ENCODE peak calls at places on chromosomes 16 and 17, in four cellular contexts. Y is HepG2, P is GM12878, F is K562. W is an unnamed sample.

GRCh38 chr17:11170901-11171300 is 70.1 kb upstream of the SHISA6 start:
- DNase-seq in P (no peak), F (no peak), Y (no peak), W (no peak)

GRCh38 chr16:27257271-27257670 is 11.3 kb downstream of the NSMCE1 start:
- DNase-seq in Y (no peak), P (no peak), F (no peak), W (no peak)

GRCh38 chr17:16945141-16945493 is 26.8 kb downstream of the TNFRSF13B start:
- DNase-seq in F (no peak), P (no peak), Y (no peak), W (no peak)

GRCh38 chr17:50332196-50332595 is 13.7 kb upstream of the XYLT2 start:
- DNase-seq in Y (no peak), F (no peak), P (no peak), W (no peak)

GRCh38 chr17:72372185-72372584 is 251.4 kb downstream of the SOX9 start:
- DNase-seq in P (no peak), F (no peak), Y (no peak), W (no peak)

GRCh38 chr17:44916781-44917241 is 1.5 kb upstream of the GFAP start:
- DNase-seq in P (no peak), F (no peak), Y (no peak), W (no peak)

GRCh38 chr17:1912146-1912545 is 82.3 kb downstream of the RPA1 start:
- DNase-seq in Y (no peak), F (no peak), P (no peak), W (no peak)

GRCh38 chr16:48321307-48322036 is 63.7 kb downstream of the SIAH1 start:
- DNase-seq in F (no peak), Y (no peak), P (no peak), W (no peak)

GRCh38 chr17:55341432-55341831 is 76.7 kb downstream of the HLF start:
- DNase-seq in Y (no peak), P (peak; percentile 27), F (no peak), W (no peak)

GRCh38 chr17:77364381-77364911 is 223.7 kb downstream of the SEC14L1 start:
- DNase-seq in P (no peak), F (no peak), Y (no peak), W (no peak)

GRCh38 chr17:55577011-55577586 is 65.8 kb upstream of the SMIM36 start:
- DNase-seq in P (peak; percentile 35), Y (no peak), F (peak; percentile 36), W (no peak)

GRCh38 chr17:14805348-14805747 is 459.8 kb downstream of the PMP22 start:
- DNase-seq in Y (peak; percentile 6), F (no peak), P (no peak), W (peak; percentile 32)

GRCh38 chr17:10987786-10988185 is 149.9 kb upstream of the PIRT start:
- DNase-seq in F (no peak), Y (no peak), P (no peak), W (no peak)

GRCh38 chr17:36498560-36499300 is 12.2 kb downstream of the ZNHIT3 start:
- DNase-seq in P (no peak), Y (no peak), F (no peak), W (no peak)

GRCh38 chr17:6476061-6476833 is 32.0 kb downstream of the PIMREG start:
- DNase-seq in F (no peak), P (no peak), Y (no peak), W (no peak)

GRCh38 chr17:6478486-6478885 is 34.2 kb downstream of the PIMREG start:
- DNase-seq in P (no peak), Y (no peak), F (no peak), W (no peak)

GRCh38 chr17:6475411-6475810 is 31.2 kb downstream of the PIMREG start:
- DNase-seq in P (no peak), F (no peak), Y (no peak), W (no peak)

GRCh38 chr17:6477831-6478383 is 33.7 kb downstream of the PIMREG start:
- DNase-seq in F (no peak), P (no peak), Y (no peak), W (no peak)

GRCh38 chr17:6476834-6477210 is 32.6 kb downstream of the PIMREG start:
- DNase-seq in F (peak; percentile 80), P (no peak), Y (no peak), W (no peak)
- TF ChIP-seq NR2C2 in F (no peak), P (no peak), Y (no peak), W (no peak)

GRCh38 chr17:60423865-60424264 is 1.6 kb downstream of the CHCT1 start:
- DNase-seq in F (no peak), P (no peak), Y (no peak), W (no peak)

GRCh38 chr17:60425626-60426025 is 3.3 kb downstream of the CHCT1 start:
- DNase-seq in P (no peak), Y (no peak), F (no peak), W (no peak)

GRCh38 chr17:60416368-60416925 is 5.8 kb upstream of the CHCT1 start:
- DNase-seq in P (no peak), Y (no peak), F (no peak), W (no peak)

GRCh38 chr17:60422162-60422665 is at the start of gene CHCT1:
- DNase-seq in Y (no peak), F (no peak), P (no peak), W (peak; percentile 21)

DNA sequence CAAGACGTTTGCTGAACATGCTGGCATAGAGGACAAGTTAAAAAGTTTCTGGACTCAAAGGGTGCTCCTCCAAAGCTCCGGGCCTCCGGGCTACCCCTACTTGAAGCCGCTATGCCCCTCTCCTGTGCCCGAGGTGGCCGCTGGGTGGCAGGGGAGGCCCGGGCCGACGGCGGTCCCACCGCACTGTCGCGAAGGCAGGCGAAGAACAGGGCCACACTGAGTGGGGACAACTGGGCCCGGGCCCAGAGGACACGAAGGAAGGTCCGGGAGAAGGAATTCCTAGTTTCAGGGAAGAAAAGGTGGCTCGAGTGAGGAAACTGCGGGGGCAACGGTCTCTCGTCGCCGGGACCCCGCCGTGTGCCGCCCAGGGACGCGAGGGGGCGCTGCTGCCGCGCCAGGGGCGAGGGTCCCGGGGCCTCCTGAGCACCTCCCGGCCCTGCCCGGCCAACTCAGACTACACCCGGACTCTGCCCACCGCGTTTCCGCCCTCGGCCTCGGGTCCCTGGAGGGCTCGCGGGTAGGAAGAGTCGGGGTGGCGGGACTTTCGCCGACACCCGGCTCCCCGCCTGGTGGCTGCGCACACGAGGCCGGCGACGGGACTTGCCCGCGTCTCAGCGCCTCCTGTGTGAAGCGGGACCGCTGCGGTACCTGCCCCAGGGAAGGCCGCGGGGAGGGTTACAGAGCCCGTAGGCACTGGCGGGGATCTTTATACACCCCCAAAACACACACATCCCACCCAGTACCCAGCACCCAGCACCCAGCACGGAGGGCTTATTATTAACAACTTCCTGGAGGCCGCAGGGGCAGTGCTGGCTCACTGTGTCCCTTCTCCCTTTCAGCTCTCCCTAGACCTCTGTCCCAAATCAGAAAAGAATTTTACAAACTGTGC is 772 bp upstream of the CHCT1 start:
- DNase-seq in Y (peak; percentile 42), P (no peak), F (no peak), W (peak; percentile 81)
- TF ChIP-seq NR2C2 in Y (no peak), P (no peak), F (no peak), W (no peak)

GRCh38 chr17:78883090-78883532 is 19.9 kb downstream of the CEP295NL start:
- DNase-seq in P (no peak), Y (peak; percentile 92), F (peak; percentile 78), W (no peak)

GRCh38 chr17:78878261-78878660 is 24.7 kb downstream of the CEP295NL start:
- DNase-seq in P (no peak), F (no peak), Y (no peak), W (no peak)

GRCh38 chr17:78882546-78883089 is 20.4 kb downstream of the CEP295NL start:
- DNase-seq in P (no peak), Y (no peak), F (no peak), W (no peak)

GRCh38 chr17:78878871-78879270 is 24.1 kb downstream of the CEP295NL start:
- DNase-seq in P (no peak), F (no peak), Y (no peak), W (no peak)

GRCh38 chr17:78879679-78880186 is 23.3 kb downstream of the CEP295NL start:
- DNase-seq in F (peak; percentile 20), Y (no peak), P (no peak), W (no peak)
- TF ChIP-seq NR2C2 in F (no peak), Y (no peak), P (no peak), W (no peak)

DNA sequence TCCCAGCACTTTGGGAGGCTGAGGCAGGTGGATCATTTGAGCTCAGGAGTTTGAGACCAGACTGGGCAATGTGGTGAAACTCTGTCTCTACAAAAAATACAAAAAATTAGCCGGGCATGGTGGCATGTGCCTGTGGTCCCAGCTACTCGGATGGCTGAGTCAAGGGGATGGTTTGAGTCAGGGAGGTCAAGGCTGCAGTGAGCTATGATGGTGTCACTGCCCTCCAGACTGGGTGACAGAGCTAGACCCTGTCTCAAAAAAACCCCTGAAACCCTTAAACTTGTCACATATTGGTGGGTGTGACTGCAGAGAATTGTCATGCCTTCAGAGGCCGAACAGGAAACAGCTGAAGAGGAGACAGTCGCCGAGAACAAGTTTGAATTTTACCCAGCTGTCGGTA is 13.4 kb downstream of the RPTOR start:
- DNase-seq in Y (no peak), P (no peak), F (no peak), W (no peak)
- TF ChIP-seq NR2C2 in Y (no peak), P (no peak), F (no peak), W (no peak)

DNA sequence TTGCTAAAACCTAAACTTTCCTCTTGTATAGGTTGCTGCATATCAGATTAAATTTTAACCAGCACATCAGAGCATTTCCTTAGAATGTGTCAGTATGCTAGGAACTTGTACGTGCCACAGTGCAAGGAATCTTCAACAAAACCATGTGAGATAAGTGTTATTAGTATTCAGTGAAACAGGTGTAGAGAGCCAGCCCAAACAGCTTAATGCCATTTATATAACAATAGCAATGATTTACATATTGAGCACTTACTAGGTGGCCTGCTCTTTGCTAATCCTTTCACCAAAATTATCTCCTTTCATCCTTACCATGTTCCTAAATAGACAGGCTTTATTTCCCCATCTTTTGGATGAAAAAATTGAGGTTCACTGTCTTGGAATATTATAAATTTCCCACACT is 485.7 kb downstream of the HS3ST4 start:
- DNase-seq in F (no peak), P (no peak), Y (no peak), W (no peak)
- TF ChIP-seq NR2C2 in F (no peak), P (no peak), Y (no peak), W (no peak)

DNA sequence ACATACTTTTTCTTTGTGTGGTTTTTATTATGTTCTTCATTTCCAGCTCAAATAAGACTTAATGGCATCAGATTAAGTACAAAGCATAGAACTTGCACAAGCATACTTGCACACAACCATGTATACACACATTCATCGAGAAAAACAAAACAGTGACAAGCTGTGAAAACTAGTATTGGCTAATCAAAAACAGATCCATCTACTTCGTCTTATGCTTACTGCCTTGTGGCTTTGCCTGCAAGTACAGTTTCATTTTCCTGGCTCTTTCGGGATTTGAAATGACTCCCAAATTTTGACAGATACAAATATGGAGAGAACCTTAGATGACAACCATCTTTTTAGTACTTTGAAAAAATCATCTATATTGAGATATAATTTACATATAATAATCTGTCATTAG is 338.3 kb downstream of the BCAS3 start:
- DNase-seq in F (no peak), Y (no peak), P (no peak), W (no peak)
- TF ChIP-seq NR2C2 in F (no peak), Y (no peak), P (no peak), W (no peak)

GRCh38 chr16:89133457-89134127 is 38.0 kb upstream of the CDH15 start:
- DNase-seq in Y (no peak), P (no peak), F (no peak), W (peak; percentile 4)
- TF ChIP-seq NR2C2 in Y (no peak), P (no peak), F (no peak), W (no peak)

DNA sequence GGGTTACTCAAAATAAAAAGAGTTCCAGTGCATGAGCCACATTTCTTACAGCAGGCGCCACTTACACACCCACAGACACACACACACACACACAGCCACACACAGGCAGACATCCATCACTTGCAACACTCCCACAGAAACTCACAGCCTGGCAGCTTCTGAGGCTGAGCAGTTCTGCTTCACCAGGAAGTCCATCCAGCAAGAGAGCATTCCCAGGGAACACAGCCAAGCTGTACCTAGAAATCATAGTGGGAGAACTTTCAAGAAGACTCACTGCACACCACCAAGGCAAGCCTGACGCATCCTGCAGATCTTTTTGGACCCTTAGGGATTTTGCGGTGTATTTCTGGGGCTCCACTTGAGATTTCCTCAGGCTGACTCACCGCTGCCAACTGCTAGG is 140.9 kb upstream of the WSB1 start:
- DNase-seq in Y (no peak), F (no peak), P (no peak), W (no peak)
- TF ChIP-seq NR2C2 in Y (no peak), F (no peak), P (no peak), W (no peak)